ENCODE peak calls at places on chromosome 3, in five cellular contexts. K is natural killer cell, M is omental fat pad, D is right lobe of liver, R is mammary epithelial cell. H is an unnamed sample.

GRCh38 chr3:34155108-34155507 is 356.7 kb downstream of the PDCD6IP start:
- DNase-seq in M (no peak), K (no peak), D (no peak), R (no peak), H (no peak)

GRCh38 chr3:182738583-182739514 is 54.5 kb upstream of the ATP11B start:
- DNase-seq in M (no peak), D (no peak), R (peak; percentile 95), K (no peak), H (no peak)

GRCh38 chr3:132637590-132637989 is 22.0 kb downstream of the ACAD11 start:
- DNase-seq in R (peak; percentile 47), M (no peak), D (no peak), K (no peak), H (no peak)

GRCh38 chr3:192121921-192122320 is 605.4 kb downstream of the FGF12 start:
- DNase-seq in R (no peak), M (no peak), K (no peak), D (no peak), H (no peak)

GRCh38 chr3:196650740-196651311 is 11.3 kb downstream of the NRROS start:
- DNase-seq in M (no peak), R (peak; percentile 92), K (no peak), D (no peak), H (no peak)

GRCh38 chr3:13657660-13658435 is 108.9 kb downstream of the FBLN2 start:
- DNase-seq in K (peak; percentile 48), R (peak; percentile 37), M (no peak), D (peak; percentile 56), H (peak; percentile 46)

GRCh38 chr3:57112206-57112605 is 51.7 kb downstream of the SPATA12 start:
- DNase-seq in K (no peak), D (no peak), R (no peak), M (no peak), H (no peak)

GRCh38 chr3:49673715-49674490 is at the start of gene APEH:
- DNase-seq in M (peak; percentile 85), K (peak; percentile 96), D (peak; percentile 99), R (peak; percentile 98), H (peak; percentile 98)

GRCh38 chr3:10401990-10402761 is 81.3 kb upstream of the SEC13 start:
- DNase-seq in M (no peak), R (no peak), K (no peak), D (no peak), H (no peak)

GRCh38 chr3:12924437-12924836 is 83.1 kb upstream of the RPL32 start:
- DNase-seq in M (no peak), K (peak; percentile 36), D (no peak), R (no peak), H (no peak)

GRCh38 chr3:95705786-95706418 is 1108.5 kb upstream of the EPHA6 start:
- DNase-seq in D (no peak), K (no peak), M (no peak), R (no peak), H (no peak)

GRCh38 chr3:27714692-27715453 is 7.2 kb downstream of the EOMES start:
- DNase-seq in R (no peak), M (no peak), D (no peak), K (peak; percentile 21), H (no peak)

GRCh38 chr3:99659032-99659431 is 20.6 kb downstream of the COL8A1 start:
- DNase-seq in D (no peak), M (no peak), R (peak; percentile 98), K (no peak), H (no peak)

GRCh38 chr3:53169045-53169831 is 8.2 kb downstream of the PRKCD start:
- DNase-seq in K (no peak), R (peak; percentile 18), D (no peak), M (no peak), H (no peak)

GRCh38 chr3:152474585-152474984 is 205.9 kb downstream of the MBNL1 start:
- DNase-seq in M (no peak), K (no peak), R (peak; percentile 39), D (no peak), H (no peak)

GRCh38 chr3:171801738-171802600 is 8.3 kb downstream of the PLD1 start:
- DNase-seq in D (no peak), K (no peak), M (no peak), R (peak; percentile 97), H (no peak)

GRCh38 chr3:14174483-14174882 is 3.9 kb downstream of the XPC start:
- DNase-seq in R (no peak), D (no peak), M (no peak), K (no peak), H (no peak)

GRCh38 chr3:193928354-193929209 is 207.4 kb upstream of the HES1 start:
- DNase-seq in D (no peak), R (peak; percentile 91), K (no peak), M (no peak), H (no peak)

GRCh38 chr3:193933451-193933850 is 202.5 kb upstream of the HES1 start:
- DNase-seq in D (no peak), M (no peak), R (no peak), K (no peak), H (no peak)

GRCh38 chr3:193930247-193930646 is 205.7 kb upstream of the HES1 start:
- DNase-seq in D (no peak), K (no peak), R (no peak), M (no peak), H (no peak)

GRCh38 chr3:193932576-193932975 is 203.4 kb upstream of the HES1 start:
- DNase-seq in D (no peak), R (no peak), K (no peak), M (no peak), H (no peak)

GRCh38 chr3:193929373-193929772 is 206.6 kb upstream of the HES1 start:
- DNase-seq in D (no peak), K (no peak), R (no peak), M (no peak), H (no peak)
- TF ChIP-seq CTCF in D (no peak), K (no peak), R (no peak), M (no peak), H (no peak)

GRCh38 chr3:119403201-119403600 is 60.2 kb downstream of the TMEM39A start:
- DNase-seq in D (no peak), M (no peak), R (no peak), K (no peak), H (no peak)
- TF ChIP-seq CTCF in D (no peak), M (no peak), R (no peak), K (no peak), H (no peak)

GRCh38 chr3:123728991-123729390 is 144.1 kb upstream of the HACD2 start:
- DNase-seq in R (no peak), D (no peak), M (no peak), K (no peak), H (no peak)

GRCh38 chr3:123723527-123724168 is 138.8 kb upstream of the HACD2 start:
- DNase-seq in R (peak; percentile 66), D (no peak), M (no peak), K (no peak), H (no peak)

GRCh38 chr3:123724306-123724705 is 139.5 kb upstream of the HACD2 start:
- DNase-seq in R (peak; percentile 12), M (no peak), K (no peak), D (no peak), H (no peak)

GRCh38 chr3:123728014-123728413 is 143.2 kb upstream of the HACD2 start:
- DNase-seq in R (no peak), M (no peak), K (no peak), D (no peak), H (no peak)

GRCh38 chr3:123725652-123726400 is 141.0 kb upstream of the HACD2 start:
- DNase-seq in D (no peak), R (no peak), M (no peak), K (no peak), H (no peak)
- TF ChIP-seq CTCF in D (no peak), R (peak; percentile 19), M (no peak), K (no peak), H (no peak)

DNA sequence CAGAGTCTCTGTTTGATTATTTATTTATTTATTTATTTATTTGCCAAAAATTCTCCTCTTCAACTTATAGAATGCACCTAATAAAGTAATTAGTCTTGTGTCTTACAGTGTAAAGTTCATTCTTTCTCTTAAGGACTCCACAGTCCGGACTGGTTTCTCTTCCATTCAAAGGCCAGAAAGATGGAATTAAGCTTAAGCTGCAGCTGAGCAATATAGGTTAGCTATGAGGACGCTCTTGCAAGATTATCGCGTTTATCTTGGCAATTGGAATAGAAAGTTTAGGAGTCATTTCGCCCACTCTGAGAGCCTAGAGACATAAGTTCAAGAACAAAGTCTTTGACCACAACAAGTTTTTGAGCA is 15.0 kb downstream of the TAGLN3 start:
- DNase-seq in K (no peak), R (no peak), D (no peak), M (no peak), H (no peak)
- TF ChIP-seq CTCF in K (peak; percentile 48), R (no peak), D (no peak), M (no peak), H (no peak)

DNA sequence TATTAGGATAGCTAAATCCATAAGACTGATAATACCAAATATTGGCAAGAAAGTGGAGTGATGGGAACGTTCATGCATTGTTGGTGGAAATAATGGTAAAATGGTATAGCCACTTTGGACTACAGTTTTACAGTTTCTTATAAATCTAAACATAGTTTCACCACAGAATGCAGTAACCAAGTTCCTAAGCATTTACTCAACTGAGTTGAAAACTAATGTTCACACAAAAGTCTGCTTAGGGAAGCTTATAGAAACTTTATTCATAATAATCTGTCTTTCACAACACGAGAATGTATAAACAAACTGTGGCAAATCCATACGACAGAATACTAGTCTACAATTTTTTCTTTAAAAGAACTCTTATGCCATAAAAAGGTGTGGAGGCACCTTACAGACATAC is 969.3 kb downstream of the FHIT start:
- DNase-seq in K (no peak), R (no peak), M (no peak), D (no peak), H (no peak)
- TF ChIP-seq CTCF in K (no peak), R (no peak), M (no peak), D (no peak), H (no peak)

DNA sequence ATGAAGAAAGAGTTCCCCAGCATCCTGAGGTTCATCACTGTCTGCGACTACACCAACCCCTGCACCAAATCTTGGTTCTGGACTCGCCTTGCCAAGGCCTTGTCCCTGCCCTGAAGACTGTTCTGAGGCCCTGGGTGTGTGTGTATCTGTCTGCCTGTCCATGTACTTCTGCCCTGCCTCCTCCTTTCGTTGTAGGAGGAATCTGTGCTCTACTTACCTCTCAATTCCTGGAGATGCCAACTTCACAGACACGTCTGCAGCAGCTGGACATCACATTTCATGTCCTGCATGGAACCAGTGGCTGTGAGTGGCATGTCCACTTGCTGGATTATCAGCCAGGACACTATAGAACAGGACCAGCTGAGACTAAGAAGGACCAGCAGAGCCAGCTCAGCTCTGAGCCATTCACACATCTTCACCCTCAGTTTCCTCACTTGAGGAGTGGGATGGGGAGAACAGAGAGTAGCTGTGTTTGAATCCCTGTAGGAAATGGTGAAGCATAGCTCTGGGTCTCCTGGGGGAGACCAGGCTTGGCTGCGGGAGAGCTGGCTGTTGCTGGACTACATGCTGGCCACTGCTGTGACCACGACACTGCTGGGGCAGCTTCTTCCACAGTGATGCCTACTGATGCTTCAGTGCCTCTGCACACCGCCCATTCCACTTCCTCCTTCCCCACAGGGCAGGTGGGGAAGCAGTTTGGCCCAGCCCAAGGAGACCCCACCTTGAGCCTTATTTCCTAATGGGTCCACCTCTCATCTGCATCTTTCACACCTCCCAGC is 2.9 kb downstream of the MYD88 start:
- DNase-seq in M (no peak), K (no peak), R (no peak), D (peak; percentile 37), H (no peak)
- TF ChIP-seq CTCF in M (no peak), K (no peak), R (no peak), D (no peak), H (no peak)

GRCh38 chr3:127903596-127903995 is 11.4 kb upstream of the KBTBD12 start:
- DNase-seq in K (no peak), M (no peak), D (no peak), R (no peak), H (no peak)
- TF ChIP-seq CTCF in K (no peak), M (no peak), D (no peak), R (no peak), H (no peak)